ENCODE peak calls at places on chromosomes 4 and X, in four cellular contexts. M is Right ventricle myocardium superior; G is activated T-cell treated with anti-CD3 and anti-CD28 coated beads, Interleukin-2, amount 50 U/mL, for 4 hours; I is A549. T is an unnamed sample.

GRCh38 chr4:151117371-151117962 is 18.0 kb downstream of the RPS3A start:
- ATAC-seq in G (peak), M (peak), I (peak), T (peak)

GRCh38 chrX:42027367-42028025 is 104.1 kb upstream of the CASK start:
- ATAC-seq in M (no peak), I (no peak), G (no peak), T (no peak)

GRCh38 chrX:81286075-81286474 is 84.2 kb downstream of the SH3BGRL start:
- ATAC-seq in M (no peak), I (no peak), G (no peak), T (no peak)

GRCh38 chrX:39787999-39788398 is 309.8 kb downstream of the BCOR start:
- ATAC-seq in G (no peak), I (no peak), M (no peak), T (no peak)

GRCh38 chr4:17523626-17524025 is 8.7 kb downstream of the CLRN2 start:
- ATAC-seq in M (no peak), G (no peak), I (no peak), T (no peak)

GRCh38 chr4:113350576-113350975 is 301.1 kb downstream of the ANK2 start:
- ATAC-seq in G (no peak), M (no peak), I (no peak), T (no peak)

GRCh38 chrX:111854778-111855490 is 21.0 kb upstream of the TRPC5OS start:
- ATAC-seq in G (no peak), M (no peak), I (no peak), T (peak)

GRCh38 chr4:84967292-84967651 is 782 bp upstream of the WDFY3 start:
- ATAC-seq in I (no peak), M (peak), G (no peak), T (peak)

GRCh38 chr4:145453163-145453520 is 28.5 kb upstream of the SMAD1 start:
- ATAC-seq in M (no peak), G (no peak), I (no peak), T (no peak)

GRCh38 chr4:152077582-152077981 is 316.8 kb upstream of the GATB start:
- ATAC-seq in I (no peak), M (no peak), G (no peak), T (no peak)

GRCh38 chr4:38820329-38821061 is 15.9 kb upstream of the TLR1 start:
- ATAC-seq in I (no peak), M (no peak), G (no peak), T (no peak)

GRCh38 chr4:78129383-78130108 is 72.4 kb downstream of the FRAS1 start:
- ATAC-seq in G (no peak), M (no peak), I (no peak), T (no peak)

GRCh38 chr4:177349191-177349590 is 39.5 kb downstream of the NEIL3 start:
- ATAC-seq in I (no peak), M (no peak), G (no peak), T (no peak)

GRCh38 chr4:17189322-17189721 is 290.9 kb upstream of the LDB2 start:
- ATAC-seq in G (no peak), I (no peak), M (peak), T (peak)

GRCh38 chr4:83993774-83994173 is 457.9 kb downstream of the GPAT3 start:
- ATAC-seq in G (no peak), I (no peak), M (no peak), T (no peak)

GRCh38 chr4:79788884-79789283 is 284.1 kb downstream of the ANTXR2 start:
- ATAC-seq in M (no peak), I (no peak), G (no peak), T (no peak)

GRCh38 chr4:1767770-1768366 is 25.2 kb upstream of the FGFR3 start:
- ATAC-seq in I (peak), M (peak), G (peak), T (no peak)

GRCh38 chr4:153116801-153117200 is 87.4 kb upstream of the TRIM2 start:
- ATAC-seq in M (no peak), I (no peak), G (no peak), T (no peak)

GRCh38 chr4:140666889-140667614 is 89.1 kb downstream of the TBC1D9 start:
- ATAC-seq in M (no peak), I (no peak), G (no peak), T (no peak)

GRCh38 chrX:22383988-22384387 is 111.3 kb downstream of the CBLL2 start:
- ATAC-seq in M (no peak), I (no peak), G (no peak), T (no peak)

GRCh38 chr4:155643087-155643486 is 23.6 kb upstream of the GUCY1A1 start:
- ATAC-seq in I (no peak), M (no peak), G (no peak), T (no peak)

GRCh38 chr4:153785830-153786721 is 2.8 kb downstream of the SFRP2 start:
- ATAC-seq in M (peak), I (peak), G (no peak), T (no peak)

GRCh38 chrX:114952696-114953095 is 64.7 kb downstream of the IL13RA2 start:
- ATAC-seq in I (no peak), M (no peak), G (no peak), T (no peak)

GRCh38 chrX:72436010-72436409 is 130.3 kb upstream of the CITED1 start:
- ATAC-seq in G (no peak), M (no peak), I (no peak), T (no peak)

GRCh38 chr4:61886180-61886579 is 686.1 kb downstream of the ADGRL3 start:
- ATAC-seq in G (no peak), I (no peak), M (no peak), T (no peak)

GRCh38 chr4:30789219-30789671 is 69.1 kb downstream of the PCDH7 start:
- ATAC-seq in M (no peak), I (no peak), G (no peak), T (peak)

GRCh38 chr4:122701061-122701460 is 31.4 kb upstream of the BBS12 start:
- ATAC-seq in G (peak), I (no peak), M (no peak), T (no peak)

GRCh38 chr4:40046311-40046980 is 10.2 kb upstream of the N4BP2 start:
- ATAC-seq in M (peak), G (peak), I (peak), T (no peak)

GRCh38 chrX:107775734-107776511 is at the start of gene TSC22D3:
- ATAC-seq in I (peak), G (peak), M (peak), T (peak)

GRCh38 chr4:69991016-69991415 is 4.8 kb upstream of the STATH start:
- ATAC-seq in M (no peak), I (no peak), G (no peak), T (no peak)